ENCODE peak calls at places on chromosomes 6 and 20, in nine cellular contexts. O, K, A, C, G, Z, H, D and P are unnamed samples.

GRCh38 chr20:44398303-44398702 is 42.8 kb downstream of the HNF4A start:
- DNase-seq in C (peak; percentile 91), O (peak; percentile 35), Z (peak; percentile 88), A (no peak), H (no peak), D (no peak), K (no peak), G (no peak), P (no peak)

GRCh38 chr6:22071655-22072054 is 225.2 kb downstream of the PRL start:
- DNase-seq in K (no peak), A (no peak), C (peak; percentile 53), H (peak; percentile 88), G (peak; percentile 43), D (no peak), Z (peak; percentile 64), O (peak; percentile 21), P (no peak)

GRCh38 chr6:125899726-125900182 is 56.8 kb upstream of the HINT3 start:
- DNase-seq in D (no peak), Z (no peak), H (no peak), O (no peak), K (no peak), G (no peak), A (no peak), C (no peak), P (no peak)

GRCh38 chr20:32839227-32839981 is 19.3 kb upstream of the EFCAB8 start:
- DNase-seq in C (no peak), O (no peak), K (no peak), A (no peak), D (no peak), G (no peak), Z (no peak), H (no peak), P (no peak)

GRCh38 chr20:18811186-18811585 is 2.4 kb upstream of the SCP2D1 start:
- DNase-seq in G (no peak), Z (no peak), A (no peak), D (no peak), H (no peak), K (no peak), C (no peak), O (no peak), P (no peak)

GRCh38 chr6:48325701-48326100 is 214.7 kb upstream of the PTCHD4 start:
- DNase-seq in Z (peak; percentile 52), C (peak; percentile 48), A (no peak), H (no peak), D (no peak), G (no peak), O (no peak), K (no peak), P (no peak)

GRCh38 chr20:34528921-34529297 is 12.7 kb downstream of the DYNLRB1 start:
- DNase-seq in C (no peak), K (no peak), A (peak; percentile 84), Z (no peak), H (peak; percentile 46), O (no peak), D (no peak), G (no peak), P (no peak)

GRCh38 chr6:147740326-147740725 is 231.8 kb downstream of the SAMD5 start:
- DNase-seq in A (no peak), C (no peak), G (no peak), Z (no peak), D (no peak), H (no peak), K (no peak), O (no peak), P (no peak)

GRCh38 chr6:45595010-45595851 is 217.5 kb upstream of the SUPT3H start:
- DNase-seq in D (no peak), G (no peak), O (no peak), A (no peak), C (no peak), H (no peak), Z (no peak), K (no peak), P (no peak)

GRCh38 chr6:147204060-147204785 is at the start of gene STXBP5:
- DNase-seq in K (peak; percentile 54), H (peak; percentile 32), O (peak; percentile 13), C (peak; percentile 60), G (peak; percentile 51), Z (peak; percentile 48), D (peak; percentile 37), A (peak; percentile 83), P (peak; percentile 34)